ENCODE peak calls at places on chromosomes 3 and 15, in six cellular contexts. Q, B, A, M, R and I are unnamed samples.

GRCh38 chr15:35622641-35623340 is 76.8 kb upstream of the DPH6 start:
- DNase-seq in Q (no peak), B (no peak), A (no peak), M (peak; percentile 83), R (no peak), I (no peak)

GRCh38 chr3:72338942-72339749 is 509.1 kb downstream of the SHQ1 start:
- DNase-seq in Q (no peak), B (no peak), A (no peak), M (peak; percentile 96), R (no peak), I (no peak)

GRCh38 chr3:51799879-51800757 is 21.1 kb upstream of the IQCF6 start:
- DNase-seq in Q (no peak), B (no peak), A (no peak), M (peak; percentile 83), R (peak; percentile 84), I (no peak)

GRCh38 chr3:69423756-69424155 is 37.9 kb upstream of the FRMD4B start:
- DNase-seq in Q (no peak), B (no peak), A (no peak), M (no peak), R (no peak), I (no peak)

GRCh38 chr3:195896361-195897080 is 11.8 kb downstream of the TNK2 start:
- DNase-seq in Q (no peak), B (no peak), A (peak; percentile 52), M (no peak), R (peak; percentile 51), I (peak; percentile 84)

GRCh38 chr3:78427303-78427702 is 1340.5 kb downstream of the ROBO1 start:
- DNase-seq in Q (no peak), B (no peak), A (no peak), M (no peak), R (no peak), I (no peak)

GRCh38 chr3:81974754-81975153 is 213.3 kb upstream of the GBE1 start:
- DNase-seq in Q (no peak), B (no peak), A (no peak), M (no peak), R (peak; percentile 6), I (no peak)

GRCh38 chr15:56968256-56968655 is 49.8 kb downstream of the TCF12 start:
- DNase-seq in Q (no peak), B (no peak), A (no peak), M (no peak), R (no peak), I (no peak)

GRCh38 chr3:173778246-173778645 is 380.7 kb downstream of the NLGN1 start:
- DNase-seq in Q (no peak), B (no peak), A (no peak), M (no peak), R (no peak), I (no peak)

DNA sequence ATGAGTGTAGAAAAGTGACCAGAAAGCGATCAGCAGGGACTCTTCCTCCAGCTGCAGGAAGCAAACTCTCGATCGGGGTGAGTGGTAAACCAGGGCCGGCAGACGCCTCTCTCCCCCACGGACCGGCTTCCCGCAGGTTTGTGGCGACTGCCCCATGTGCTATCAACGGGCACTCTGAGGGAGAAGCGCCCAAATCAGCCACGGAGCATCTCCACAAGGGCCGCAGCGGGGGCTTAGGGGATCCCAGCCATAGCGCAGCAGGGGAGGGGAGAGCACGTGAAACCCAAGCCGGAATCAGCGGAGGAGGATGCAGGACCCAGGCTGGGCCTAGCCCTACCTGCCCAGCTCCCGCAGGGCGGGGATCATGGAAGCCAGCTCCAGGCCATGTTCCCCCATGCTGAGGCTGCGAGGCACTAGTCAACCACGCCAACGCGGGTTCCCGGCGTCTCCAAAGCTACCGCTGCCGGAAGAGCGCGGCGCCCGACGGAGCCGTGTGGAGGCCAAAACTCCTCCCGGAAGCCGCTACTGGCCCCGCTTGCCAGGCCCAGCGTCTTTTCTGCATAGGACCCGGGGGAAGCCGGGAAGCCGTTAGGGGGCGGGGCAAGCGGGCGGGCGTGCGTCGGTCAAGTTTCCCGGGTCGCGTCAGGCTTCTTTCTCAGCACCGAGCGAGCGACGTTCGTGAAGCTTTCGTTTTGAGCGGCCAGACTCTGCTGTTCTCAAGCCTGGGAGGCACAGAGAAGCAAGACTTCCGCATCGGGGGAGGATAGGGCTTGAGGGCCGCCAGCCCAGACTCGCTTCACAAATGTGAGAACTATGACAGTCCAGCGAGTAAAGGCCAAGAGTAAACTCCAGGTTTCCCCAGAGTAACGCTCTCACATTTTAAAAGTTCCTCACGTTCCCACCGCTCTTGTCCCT is at the start of gene ATR:
- DNase-seq in Q (peak; percentile 98), B (peak; percentile 98), A (peak; percentile 98), M (peak; percentile 89), R (peak; percentile 95), I (peak; percentile 97)
- TF ChIP-seq CTCF in Q (no peak), B (peak; percentile 11), A (no peak), M (no peak), R (no peak), I (peak; percentile 20)

DNA sequence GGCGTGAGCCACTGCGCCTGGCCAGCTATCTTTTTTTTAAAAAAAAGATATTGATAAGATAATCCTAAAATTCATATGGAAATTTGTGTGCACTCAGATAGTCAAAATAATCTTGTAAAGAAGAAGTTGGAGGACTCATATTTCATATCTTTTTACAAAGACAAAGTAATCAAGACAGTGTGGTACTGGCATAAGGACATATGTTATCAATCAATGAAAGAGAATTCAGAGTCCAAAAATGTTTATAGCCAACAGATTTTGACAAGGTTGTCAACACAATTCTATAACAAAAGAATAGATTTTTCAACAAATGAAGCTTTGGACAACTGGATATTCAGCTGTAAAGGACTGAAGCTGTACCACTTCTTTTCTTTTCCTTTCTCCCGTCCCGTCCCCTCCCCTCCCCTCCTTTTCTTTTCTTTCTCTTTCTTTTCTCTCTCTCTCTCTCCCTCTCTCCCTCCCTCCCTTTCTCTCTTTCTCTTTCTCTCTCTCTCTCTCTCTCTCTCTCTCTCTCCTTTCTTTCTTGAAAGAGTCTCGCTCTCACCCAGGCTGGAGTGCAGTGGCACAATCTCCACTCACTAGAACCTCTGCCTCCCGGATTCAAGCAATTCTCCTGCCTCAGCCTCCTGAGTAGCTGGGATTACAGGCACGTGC is 126.8 kb downstream of the GSK3B start:
- DNase-seq in Q (no peak), B (no peak), A (no peak), M (no peak), R (no peak), I (no peak)
- TF ChIP-seq CTCF in Q (no peak), B (no peak), A (no peak), M (no peak), R (no peak), I (no peak)

GRCh38 chr3:65422154-65422553 is 616.6 kb downstream of the MAGI1 start:
- DNase-seq in Q (no peak), B (no peak), A (no peak), M (no peak), R (no peak), I (no peak)

GRCh38 chr3:65425880-65426279 is 612.8 kb downstream of the MAGI1 start:
- DNase-seq in Q (no peak), B (no peak), A (no peak), M (peak; percentile 23), R (peak; percentile 44), I (no peak)
- TF ChIP-seq CTCF in Q (no peak), B (no peak), A (peak; percentile 32), M (peak; percentile 43), R (peak; percentile 60), I (peak; percentile 75)

GRCh38 chr3:108664266-108664665 is 74.7 kb downstream of the DZIP3 start:
- DNase-seq in Q (no peak), B (no peak), A (no peak), M (no peak), R (no peak), I (no peak)
- TF ChIP-seq CTCF in Q (no peak), B (no peak), A (no peak), M (no peak), R (no peak), I (no peak)